ENCODE peak calls at places on chromosomes 11 and 22, in five cellular contexts. T is GM23338, M is endothelial cell of umbilical vein, W is HCT116, O is esophagus muscularis mucosa. N is an unnamed sample. For H3K4me1, the result is how much of the 10 kb centered on the place peaks cover.

GRCh38 chr11:28132541-28132940 is 24.4 kb downstream of the METTL15 start:
- DNase-seq in W (no peak), T (no peak), M (no peak), O (no peak), N (no peak)

GRCh38 chr11:62015615-62016014 is 48.2 kb upstream of the FTH1 start:
- DNase-seq in T (no peak), M (no peak), W (no peak), O (no peak), N (no peak)

GRCh38 chr11:35247863-35248262 is 108.9 kb downstream of the CD44 start:
- DNase-seq in T (no peak), M (no peak), O (no peak), W (no peak), N (no peak)

GRCh38 chr22:30472994-30473720 is 1.3 kb upstream of the SEC14L3 start:
- DNase-seq in W (no peak), M (no peak), O (no peak), T (no peak), N (no peak)

GRCh38 chr11:120413480-120413879 is 77.3 kb downstream of the ARHGEF12 start:
- DNase-seq in T (no peak), W (no peak), O (no peak), M (no peak), N (no peak)

GRCh38 chr11:1070594-1071462 is 3.8 kb upstream of the MUC2 start:
- DNase-seq in T (no peak), O (no peak), M (no peak), W (no peak), N (no peak)

GRCh38 chr11:60607483-60607882 is 91.9 kb upstream of the MS4A8 start:
- DNase-seq in M (no peak), O (no peak), W (no peak), T (peak), N (no peak)

GRCh38 chr11:18802381-18803257 is 11.0 kb upstream of the PTPN5 start:
- DNase-seq in W (peak), O (peak), M (peak), T (peak), N (peak)

GRCh38 chr22:48677621-48678020 is 1150.1 kb downstream of the BRD1 start:
- DNase-seq in W (no peak), M (no peak), T (no peak), O (no peak), N (no peak)

GRCh38 chr11:73931039-73931645 is 19.7 kb upstream of the DNAJB13 start:
- DNase-seq in T (peak), W (peak), O (no peak), M (peak), N (no peak)

GRCh38 chr11:122155765-122156527 is 39.9 kb upstream of the BLID start:
- DNase-seq in O (no peak), T (no peak), W (no peak), M (no peak), N (no peak)

GRCh38 chr11:36500315-36500721 is 9.8 kb downstream of the TRAF6 start:
- DNase-seq in W (no peak), T (no peak), M (peak), O (no peak), N (no peak)

GRCh38 chr11:131302831-131303230 is 67.6 kb upstream of the NTM start:
- DNase-seq in M (no peak), O (no peak), T (no peak), W (no peak), N (no peak)

GRCh38 chr11:12862761-12863469 is 146.2 kb upstream of the RASSF10 start:
- DNase-seq in M (peak), O (no peak), T (peak), W (no peak), N (no peak)

GRCh38 chr11:94858012-94858705 is 90.0 kb downstream of the AMOTL1 start:
- DNase-seq in M (no peak), W (no peak), O (no peak), T (no peak), N (no peak)

GRCh38 chr11:17722000-17722643 is 2.8 kb downstream of the MYOD1 start:
- DNase-seq in M (no peak), W (peak), T (peak), O (no peak), N (no peak)

GRCh38 chr11:75577198-75577597 is 15.1 kb downstream of the SERPINH1 start:
- DNase-seq in M (no peak), T (peak), W (no peak), O (no peak), N (no peak)

GRCh38 chr11:115197433-115197832 is 306.8 kb downstream of the CADM1 start:
- DNase-seq in T (no peak), W (no peak), M (no peak), O (no peak), N (no peak)

GRCh38 chr11:122192634-122193245 is 76.7 kb upstream of the BLID start:
- DNase-seq in T (no peak), W (no peak), M (peak), O (peak), N (no peak)

GRCh38 chr22:35348026-35348590 is 32.8 kb upstream of the HMOX1 start:
- DNase-seq in M (no peak), O (no peak), T (no peak), W (no peak), N (no peak)

GRCh38 chr11:57217053-57217452 is 20.0 kb downstream of the APLNR start:
- DNase-seq in O (no peak), W (no peak), M (peak), T (no peak), N (no peak)

GRCh38 chr11:61092908-61093763 is 9.2 kb upstream of the CD5 start:
- DNase-seq in M (no peak), O (no peak), W (no peak), T (no peak), N (no peak)

GRCh38 chr22:42114721-42115120 is 15.9 kb downstream of the CYP2D6 start:
- DNase-seq in W (peak), T (peak), O (no peak), M (peak), N (no peak)

GRCh38 chr11:86678823-86679222 is 6.4 kb upstream of the ME3 start:
- DNase-seq in T (no peak), O (no peak), W (no peak), M (no peak), N (no peak)

GRCh38 chr11:72823105-72823804 is 9.0 kb downstream of the ATG16L2 start:
- DNase-seq in O (no peak), M (no peak), T (no peak), W (no peak), N (no peak)

GRCh38 chr11:60274462-60274861 is 6.0 kb upstream of the MS4A4A start:
- DNase-seq in O (no peak), W (no peak), M (no peak), T (no peak), N (no peak)

GRCh38 chr11:102007567-102008437 is 39.4 kb upstream of the CFAP300 start:
- DNase-seq in T (peak), W (peak), M (peak), O (no peak), N (no peak)

GRCh38 chr22:34814260-34814659 is 251.7 kb upstream of the ISX start:
- DNase-seq in O (no peak), M (no peak), W (no peak), T (no peak), N (no peak)

GRCh38 chr11:85721191-85721590 is 35.2 kb upstream of the CCDC89 start:
- DNase-seq in T (no peak), M (no peak), O (no peak), W (no peak), N (no peak)

GRCh38 chr11:102603091-102603490 is 22.0 kb downstream of the MMP20 start:
- DNase-seq in T (no peak), W (peak), O (no peak), M (no peak), N (peak)

GRCh38 chr11:76808158-76808557 is 25.0 kb downstream of the TSKU start:
- DNase-seq in M (no peak), O (peak), T (no peak), W (no peak), N (no peak)

GRCh38 chr11:16669799-16670415 is 68.5 kb upstream of the C11orf58 start:
- DNase-seq in T (peak), O (no peak), M (no peak), W (peak), N (no peak)

GRCh38 chr11:63343130-63343529 is 26.5 kb upstream of the SLC22A9 start:
- DNase-seq in M (no peak), W (no peak), O (no peak), T (no peak), N (no peak)

GRCh38 chr11:105718641-105719040 is 108.8 kb downstream of the GRIA4 start:
- DNase-seq in T (peak), O (no peak), M (no peak), W (no peak), N (no peak)

GRCh38 chr11:125724125-125724524 is 22.0 kb upstream of the PATE1 start:
- DNase-seq in O (no peak), T (peak), M (peak), W (peak), N (no peak)

GRCh38 chr11:125720781-125721180 is 25.3 kb upstream of the PATE1 start:
- DNase-seq in O (no peak), W (no peak), M (no peak), T (no peak), N (no peak)
- H3K4me3 ChIP-seq in O (no peak), W (no peak), M (no peak), T (no peak), N (no peak)

GRCh38 chr11:6576471-6577373 is 26.7 kb downstream of the RRP8 start:
- DNase-seq in T (peak), M (peak), W (no peak), O (peak), N (no peak)
- TF ChIP-seq POLR2AphosphoS5 in T (no peak), M (peak), W (no peak), O (no peak), N (no peak)

GRCh38 chr11:45860764-45861510 is 13.7 kb downstream of the CRY2 start:
- DNase-seq in M (no peak), W (no peak), T (no peak), O (no peak), N (no peak)

GRCh38 chr11:45859661-45860140 is 12.4 kb downstream of the CRY2 start:
- DNase-seq in M (peak), W (no peak), T (peak), O (peak), N (peak)

GRCh38 chr11:45858751-45859398 is 11.6 kb downstream of the CRY2 start:
- DNase-seq in W (no peak), O (no peak), M (no peak), T (no peak), N (no peak)

GRCh38 chr11:45857834-45858492 is 10.7 kb downstream of the CRY2 start:
- DNase-seq in O (no peak), T (no peak), W (no peak), M (peak), N (peak)

GRCh38 chr11:45860348-45860747 is 13.1 kb downstream of the CRY2 start:
- DNase-seq in W (no peak), O (no peak), M (no peak), T (no peak), N (no peak)
- H3K4me1 ChIP-seq in W (under half), O (half or more), M (under half), T (under half), N (under half)

GRCh38 chr11:123545726-123546125 is 108.7 kb downstream of the SCN3B start:
- DNase-seq in O (no peak), T (no peak), W (no peak), M (no peak), N (no peak)
- H3K4me3 ChIP-seq in O (no peak), T (no peak), W (no peak), M (no peak), N (no peak)

GRCh38 chr11:68145120-68145866 is 24.1 kb upstream of the CHKA start:
- DNase-seq in O (no peak), T (no peak), M (no peak), W (no peak), N (no peak)

GRCh38 chr11:68148882-68149281 is 27.7 kb upstream of the CHKA start:
- DNase-seq in T (no peak), O (no peak), W (no peak), M (no peak), N (no peak)

GRCh38 chr11:68148071-68148805 is 27.1 kb upstream of the CHKA start:
- DNase-seq in T (no peak), W (no peak), M (no peak), O (no peak), N (no peak)

GRCh38 chr11:68146010-68146540 is 24.9 kb upstream of the CHKA start:
- DNase-seq in T (no peak), W (no peak), M (peak), O (no peak), N (peak)

DNA sequence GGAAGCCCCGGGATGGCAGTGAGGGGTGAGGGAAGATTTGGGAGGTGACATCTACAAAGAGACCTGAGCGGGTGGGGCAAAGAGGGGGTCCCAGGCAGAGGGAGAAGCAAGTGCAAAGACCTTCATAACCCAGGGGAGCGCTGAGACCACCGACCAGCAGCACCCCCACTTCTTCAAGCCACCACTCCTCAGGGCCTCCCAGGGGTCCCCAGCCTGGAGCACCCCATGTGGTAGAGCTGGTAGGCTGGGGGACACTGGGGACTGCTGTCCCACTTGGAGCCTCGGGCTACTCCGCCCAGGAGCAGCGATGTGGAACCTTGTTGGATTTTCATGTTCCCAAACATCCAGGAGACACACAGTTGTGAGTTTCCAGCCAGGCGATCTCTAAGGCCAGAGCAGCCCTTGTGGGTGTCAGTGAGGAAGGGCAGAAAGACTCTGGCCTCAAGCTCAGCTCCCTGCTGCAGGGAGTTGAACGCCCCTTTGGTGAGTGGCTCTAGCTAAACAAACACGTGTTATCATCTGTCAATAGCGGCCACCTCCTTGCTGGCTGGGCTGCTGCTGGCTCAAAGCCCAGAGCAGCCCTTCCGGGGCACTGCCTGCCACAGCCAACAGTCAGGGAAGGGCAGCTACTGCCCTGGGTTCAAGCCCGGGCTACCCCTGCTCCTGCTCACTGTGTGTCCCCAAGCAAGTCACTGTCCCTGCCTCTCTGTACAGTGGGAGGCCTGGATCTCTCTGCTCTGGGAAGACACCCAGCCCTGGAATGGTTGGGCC is 25.7 kb upstream of the CHKA start:
- DNase-seq in T (no peak), O (no peak), W (no peak), M (peak), N (no peak)
- TF ChIP-seq POLR2AphosphoS5 in T (no peak), O (no peak), W (no peak), M (no peak), N (peak)

GRCh38 chr11:25449100-25449499 is 882.8 kb upstream of the ANO3 start:
- DNase-seq in M (no peak), W (no peak), T (no peak), O (no peak), N (no peak)

DNA sequence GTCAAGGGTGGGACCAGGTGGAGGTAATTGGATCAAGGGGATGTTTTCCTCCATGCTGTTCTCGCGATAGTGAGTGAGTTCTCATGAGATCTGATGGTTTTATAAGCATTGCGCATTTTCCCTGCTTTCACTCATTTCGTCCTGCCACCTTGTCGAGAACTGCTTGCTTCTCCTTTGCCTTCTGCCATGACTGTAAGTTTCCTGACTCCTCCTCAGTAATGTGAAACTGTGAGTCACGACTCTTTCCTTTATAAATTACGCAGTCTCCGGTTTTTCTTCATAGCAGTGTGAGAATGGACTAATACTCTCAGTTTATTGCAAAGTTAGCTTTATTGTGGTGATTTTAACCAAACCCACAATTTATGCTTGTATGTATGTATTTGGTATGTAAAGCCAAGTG is 878.5 kb upstream of the ANO3 start:
- DNase-seq in T (no peak), M (no peak), W (no peak), O (no peak), N (no peak)
- H3K4me1 ChIP-seq in T (under half), M (under half), W (under half), O (under half), N (under half)

GRCh38 chr22:38704568-38705234 is 1.0 kb upstream of the GTPBP1 start:
- DNase-seq in W (no peak), T (no peak), M (peak), O (no peak), N (no peak)
- H3K4me3 ChIP-seq in W (peak), T (peak), M (peak), O (peak), N (peak)

GRCh38 chr11:107018274-107018901 is at the start of gene GUCY1A2:
- DNase-seq in T (peak), O (no peak), M (no peak), W (no peak), N (no peak)

GRCh38 chr11:107017433-107018227 is 646 bp downstream of the GUCY1A2 start:
- DNase-seq in O (no peak), T (peak), M (peak), W (no peak), N (no peak)

GRCh38 chr11:107014871-107015270 is 3.4 kb downstream of the GUCY1A2 start:
- DNase-seq in W (no peak), O (no peak), M (no peak), T (no peak), N (no peak)

GRCh38 chr11:107017104-107017432 is 1.2 kb downstream of the GUCY1A2 start:
- DNase-seq in M (no peak), O (no peak), T (peak), W (no peak), N (no peak)

GRCh38 chr11:107018902-107019493 is 722 bp upstream of the GUCY1A2 start:
- DNase-seq in W (no peak), T (peak), O (no peak), M (peak), N (peak)
- TF ChIP-seq POLR2AphosphoS5 in W (no peak), T (no peak), O (no peak), M (no peak), N (no peak)

DNA sequence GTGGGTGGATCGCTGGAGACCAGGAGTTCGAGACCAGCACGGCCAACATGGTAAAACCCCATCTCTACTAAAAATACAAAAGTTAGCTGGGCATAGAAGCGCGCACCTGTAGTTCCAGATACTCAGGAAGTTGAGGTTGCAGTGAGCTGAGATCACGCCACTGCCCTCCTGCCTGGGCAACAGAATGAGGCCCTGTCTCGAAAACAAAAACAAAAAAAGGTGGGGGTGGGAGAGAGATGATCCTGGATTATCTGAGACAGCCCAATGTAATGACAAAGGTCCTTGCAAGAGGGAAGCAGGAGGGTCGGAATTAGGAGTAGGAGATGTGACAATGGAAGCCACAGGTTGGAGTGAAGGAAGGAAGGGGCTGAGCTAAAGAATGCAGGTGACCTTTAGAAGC is 87.6 kb upstream of the APOA1 start:
- DNase-seq in T (peak), W (no peak), M (no peak), O (no peak), N (no peak)
- H3K4me1 ChIP-seq in T (under half), W (under half), M (under half), O (under half), N (under half)

DNA sequence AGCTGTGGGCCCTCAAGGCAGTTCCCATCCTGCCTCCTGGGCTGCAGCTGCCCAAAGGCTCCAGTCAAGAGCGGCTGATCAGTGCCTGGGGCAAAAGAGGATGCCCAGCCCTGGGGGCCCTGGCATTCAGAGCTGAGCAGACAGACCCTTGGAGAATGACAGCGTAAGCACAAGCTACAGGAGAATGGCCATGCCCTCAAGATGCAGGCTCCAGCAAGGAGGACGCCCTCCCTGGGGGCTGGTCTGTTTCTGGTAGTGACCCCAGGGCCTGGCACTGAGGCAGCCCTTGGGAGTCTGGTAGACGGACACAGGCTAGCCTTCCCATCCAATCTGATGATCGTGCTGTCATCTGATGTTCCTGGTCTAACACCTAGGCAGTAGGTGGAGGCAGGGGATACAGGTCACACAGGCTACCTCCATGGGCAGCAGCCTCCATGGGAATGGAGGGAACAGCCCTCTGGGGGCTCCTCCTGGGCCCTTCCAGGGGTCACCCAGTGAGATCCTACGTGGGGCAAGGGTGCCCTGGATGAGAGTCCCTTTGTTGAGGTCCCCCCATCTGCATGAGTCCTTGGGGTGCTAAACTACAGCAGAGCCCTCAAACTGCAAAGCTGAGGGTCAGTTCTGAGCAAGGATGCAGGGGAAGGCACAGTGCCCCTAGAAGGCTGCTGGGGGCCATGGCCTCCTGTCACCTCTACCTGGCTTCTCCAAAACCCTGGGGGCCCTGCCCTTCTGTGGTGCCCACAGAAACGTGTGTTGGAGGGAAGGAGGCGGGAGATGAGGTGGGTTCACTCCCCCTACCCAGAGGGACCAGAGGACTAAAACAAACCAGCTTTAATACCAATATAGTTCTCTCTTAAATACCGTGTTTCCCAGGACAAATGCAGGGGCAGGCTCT is 10.2 kb upstream of the SF1 start:
- DNase-seq in O (no peak), M (no peak), W (no peak), T (no peak), N (no peak)
- H3K4me3 ChIP-seq in O (no peak), M (no peak), W (no peak), T (no peak), N (no peak)

N was measured in breast epithelium.